ENCODE peak calls at places on chromosomes 5 and 9, in ten cellular contexts. A is ACHN; Z is nephron progenitor cell; I is stimulated activated CD4-positive, alpha-beta T cell treated with anti-CD3 and anti-CD28 coated beads, Interleukin-4, amount 100 ng/mL, for 4 hours; G is heart left ventricle; S is NCI-H2029 treated with DMSO at 0.1 percent for 48 hours; O is effector CD4-positive, alpha-beta T cell; Y is stimulated activated CD8-positive, alpha-beta memory T cell treated with anti-CD3 and anti-CD28 coated beads, Interleukin-4, amount 100 ng/mL, for 4 hours; T is activated naive CD8-positive, alpha-beta T cell treated with anti-CD3 and anti-CD28 coated beads for 36 hours; J is astrocyte of the spinal cord. H is an unnamed sample.

GRCh38 chr5:180209137-180209581 is at the start of gene RASGEF1C:
- DNase-seq in Z (peak), J (peak), I (peak), A (peak), O (peak), S (no peak), Y (no peak), G (peak), T (peak), H (peak)

GRCh38 chr9:134378901-134379338 is 52.7 kb downstream of the RXRA start:
- DNase-seq in S (no peak), T (no peak), J (peak), Y (no peak), Z (no peak), O (no peak), A (peak), G (peak), I (no peak), H (no peak)

GRCh38 chr5:78109891-78110324 is 184.6 kb downstream of the AP3B1 start:
- DNase-seq in Z (no peak), T (no peak), A (no peak), Y (no peak), I (no peak), S (no peak), G (no peak), O (no peak), J (no peak), H (no peak)

GRCh38 chr5:179371681-179372675 is 26.7 kb upstream of the ADAMTS2 start:
- DNase-seq in Z (no peak), I (no peak), G (no peak), S (no peak), T (no peak), A (no peak), J (no peak), Y (no peak), O (no peak), H (no peak)

GRCh38 chr5:153964201-153965101 is 74.3 kb downstream of the FAM114A2 start:
- DNase-seq in Y (no peak), T (no peak), A (no peak), J (no peak), S (no peak), G (no peak), I (no peak), Z (no peak), O (no peak), H (no peak)

GRCh38 chr5:28766565-28767158 is 1728.3 kb upstream of the CDH9 start:
- DNase-seq in G (no peak), A (peak), J (peak), O (no peak), S (peak), Z (peak), Y (no peak), T (no peak), I (no peak), H (no peak)

GRCh38 chr5:90226433-90227099 is 183.0 kb downstream of the CETN3 start:
- DNase-seq in A (no peak), Y (no peak), I (no peak), O (no peak), S (no peak), G (no peak), T (no peak), Z (no peak), J (no peak), H (no peak)

GRCh38 chr9:103942652-103943051 is 151.5 kb upstream of the SMC2 start:
- DNase-seq in S (peak), Z (no peak), J (no peak), O (no peak), G (no peak), A (no peak), T (no peak), I (no peak), Y (no peak), H (no peak)

GRCh38 chr9:127796225-127796813 is 6.4 kb upstream of the FPGS start:
- DNase-seq in Y (no peak), Z (no peak), I (no peak), G (peak), O (no peak), T (no peak), S (peak), A (no peak), J (no peak), H (no peak)

GRCh38 chr9:135887585-135888050 is 19.7 kb downstream of the CAMSAP1 start:
- DNase-seq in S (no peak), J (no peak), A (no peak), Y (peak), I (peak), G (peak), T (peak), O (peak), Z (no peak), H (peak)

GRCh38 chr5:15834596-15835245 is 334.7 kb downstream of the FBXL7 start:
- DNase-seq in S (no peak), J (peak), I (no peak), O (no peak), Y (no peak), G (no peak), T (no peak), Z (no peak), A (no peak), H (no peak)

GRCh38 chr5:180464603-180464970 is 29.6 kb upstream of the CNOT6 start:
- DNase-seq in A (no peak), I (no peak), J (no peak), O (no peak), T (no peak), Z (no peak), Y (no peak), G (no peak), S (no peak), H (no peak)

GRCh38 chr5:43227655-43228054 is 35.6 kb downstream of the NIM1K start:
- DNase-seq in G (no peak), A (peak), Z (no peak), J (peak), O (no peak), S (no peak), Y (no peak), I (no peak), T (no peak), H (no peak)

GRCh38 chr9:35311891-35312639 is 150.3 kb downstream of the UNC13B start:
- DNase-seq in A (no peak), Y (no peak), G (peak), S (no peak), O (no peak), Z (no peak), I (no peak), T (no peak), J (no peak), H (no peak)